ENCODE peak calls at places on chromosomes 12 and 14, in nine cellular contexts. J, K, G, B, P, A, N, I and D are unnamed samples.

GRCh38 chr14:24113801-24114535 is 609 bp upstream of the DCAF11 start:
- DNase-seq in B (no peak), N (peak), J (peak), A (peak), K (peak), G (peak), I (peak), P (peak), D (peak)

GRCh38 chr12:54571166-54571856 is 17.1 kb downstream of the PPP1R1A start:
- DNase-seq in I (no peak), P (no peak), B (no peak), G (no peak), J (no peak), N (no peak), K (peak), A (no peak), D (no peak)

GRCh38 chr12:12979151-12979550 is 20.9 kb downstream of the HEBP1 start:
- DNase-seq in G (no peak), I (no peak), J (no peak), N (no peak), K (peak), P (no peak), A (no peak), B (peak), D (no peak)

GRCh38 chr12:52434760-52435530 is 774 bp upstream of the KRT75 start:
- DNase-seq in B (no peak), P (no peak), K (no peak), J (no peak), A (no peak), G (no peak), N (no peak), I (no peak), D (no peak)

GRCh38 chr12:108616359-108616758 is 17.3 kb downstream of the SELPLG start:
- DNase-seq in I (no peak), B (peak), K (no peak), G (no peak), P (no peak), A (no peak), N (no peak), J (no peak), D (no peak)

GRCh38 chr12:111063296-111064026 is 143.1 kb upstream of the MYL2 start:
- DNase-seq in N (no peak), J (no peak), G (no peak), K (no peak), A (no peak), I (no peak), P (no peak), B (no peak), D (no peak)

GRCh38 chr12:22598763-22599161 is 26.2 kb upstream of the ETNK1 start:
- DNase-seq in J (no peak), G (no peak), I (no peak), N (no peak), B (no peak), A (no peak), K (no peak), P (no peak), D (no peak)

GRCh38 chr14:96037891-96038557 is 1.1 kb upstream of the C14orf132 start:
- DNase-seq in G (no peak), P (no peak), N (peak), J (no peak), B (no peak), A (no peak), I (no peak), K (peak), D (no peak)

GRCh38 chr14:76313861-76314260 is 62.1 kb upstream of the ESRRB start:
- DNase-seq in B (no peak), I (no peak), N (no peak), P (no peak), K (no peak), G (no peak), A (peak), J (no peak), D (no peak)

GRCh38 chr12:123971770-123972447 is 722 bp downstream of the CCDC92 start:
- DNase-seq in P (peak), B (peak), G (peak), I (peak), K (peak), N (peak), J (no peak), A (peak), D (peak)

GRCh38 chr14:70697681-70698080 is 56.0 kb downstream of the TTC9 start:
- DNase-seq in N (no peak), G (no peak), K (no peak), P (no peak), I (no peak), J (no peak), A (no peak), B (no peak), D (no peak)

GRCh38 chr14:100384277-100384676 is 61.1 kb downstream of the SLC25A47 start:
- DNase-seq in I (no peak), G (no peak), N (no peak), J (no peak), P (no peak), B (no peak), K (no peak), A (no peak), D (no peak)

GRCh38 chr14:74502236-74503019 is 8.9 kb downstream of the ISCA2 start:
- DNase-seq in K (peak), J (no peak), I (no peak), P (no peak), A (no peak), G (peak), B (no peak), N (no peak), D (no peak)

GRCh38 chr14:74503973-74504335 is 10.4 kb downstream of the ISCA2 start:
- DNase-seq in A (no peak), K (no peak), P (no peak), I (no peak), J (no peak), N (no peak), B (no peak), G (no peak), D (no peak)

GRCh38 chr14:78240567-78240966 is 70.4 kb downstream of the NRXN3 start:
- DNase-seq in G (no peak), J (no peak), B (no peak), N (no peak), P (no peak), A (peak), I (no peak), K (no peak), D (no peak)

GRCh38 chr12:61301817-61302216 is 958.4 kb upstream of the USP15 start:
- DNase-seq in P (no peak), B (no peak), A (no peak), K (no peak), N (no peak), J (no peak), G (no peak), I (no peak), D (no peak)

GRCh38 chr14:39781466-39781865 is 349.2 kb upstream of the FBXO33 start:
- DNase-seq in G (no peak), B (no peak), A (no peak), I (no peak), K (no peak), N (no peak), P (no peak), J (no peak), D (no peak)

GRCh38 chr12:16285586-16285985 is 8.1 kb upstream of the SLC15A5 start:
- DNase-seq in G (no peak), B (no peak), P (no peak), K (no peak), A (no peak), N (no peak), J (no peak), I (no peak), D (no peak)

GRCh38 chr12:2302711-2303255 is 250.0 kb downstream of the CACNA1C start:
- DNase-seq in G (no peak), K (no peak), I (no peak), N (no peak), P (no peak), J (no peak), A (no peak), B (no peak), D (no peak)